ENCODE peak calls at places on chromosome 5, in four cellular contexts. T, L, O and Z are unnamed samples.
A peak's percentile ranks its signal among the peaks of the same experiment; 100 is the strongest.

GRCh38 chr5:94276751-94277150 is 341.7 kb downstream of the KIAA0825 start:
- DNase-seq in T (no peak), L (no peak), O (no peak), Z (no peak)

GRCh38 chr5:167261309-167262100 is 1029.9 kb upstream of the WWC1 start:
- DNase-seq in T (no peak), L (no peak), O (peak; percentile 6), Z (no peak)

GRCh38 chr5:61965495-61965894 is 340.5 kb upstream of the KIF2A start:
- DNase-seq in T (no peak), L (no peak), O (no peak), Z (no peak)

GRCh38 chr5:167219296-167219695 is 1072.1 kb upstream of the WWC1 start:
- DNase-seq in T (no peak), L (no peak), O (no peak), Z (no peak)

GRCh38 chr5:72486371-72486770 is 20.8 kb downstream of the ZNF366 start:
- DNase-seq in T (no peak), L (no peak), O (no peak), Z (no peak)

GRCh38 chr5:174737335-174737734 is 13.0 kb downstream of the MSX2 start:
- DNase-seq in T (no peak), L (no peak), O (no peak), Z (no peak)

GRCh38 chr5:141839015-141839513 is 39.1 kb downstream of the PCDH1 start:
- DNase-seq in T (no peak), L (no peak), O (no peak), Z (no peak)

GRCh38 chr5:99646011-99646647 is 717.3 kb upstream of the CHD1 start:
- DNase-seq in T (no peak), L (no peak), O (no peak), Z (no peak)

GRCh38 chr5:126015244-126016054 is 407.8 kb upstream of the GRAMD2B start:
- DNase-seq in T (no peak), L (no peak), O (no peak), Z (no peak)

GRCh38 chr5:146606838-146607237 is 90.8 kb upstream of the GPR151 start:
- DNase-seq in T (no peak), L (no peak), O (no peak), Z (no peak)

GRCh38 chr5:123176224-123176937 is 87.3 kb downstream of the PRDM6 start:
- DNase-seq in T (no peak), L (no peak), O (no peak), Z (no peak)

GRCh38 chr5:122163151-122164069 is 34.1 kb downstream of the ZNF474 start:
- DNase-seq in T (no peak), L (peak; percentile 73), O (no peak), Z (no peak)

GRCh38 chr5:125274938-125275759 is 528.7 kb upstream of the ZNF608 start:
- DNase-seq in T (no peak), L (no peak), O (no peak), Z (no peak)

GRCh38 chr5:103918668-103919367 is 356.2 kb upstream of the NUDT12 start:
- DNase-seq in T (no peak), L (peak; percentile 2), O (no peak), Z (no peak)

GRCh38 chr5:95020382-95020781 is 264.5 kb downstream of the MCTP1 start:
- DNase-seq in T (no peak), L (no peak), O (no peak), Z (no peak)

DNA sequence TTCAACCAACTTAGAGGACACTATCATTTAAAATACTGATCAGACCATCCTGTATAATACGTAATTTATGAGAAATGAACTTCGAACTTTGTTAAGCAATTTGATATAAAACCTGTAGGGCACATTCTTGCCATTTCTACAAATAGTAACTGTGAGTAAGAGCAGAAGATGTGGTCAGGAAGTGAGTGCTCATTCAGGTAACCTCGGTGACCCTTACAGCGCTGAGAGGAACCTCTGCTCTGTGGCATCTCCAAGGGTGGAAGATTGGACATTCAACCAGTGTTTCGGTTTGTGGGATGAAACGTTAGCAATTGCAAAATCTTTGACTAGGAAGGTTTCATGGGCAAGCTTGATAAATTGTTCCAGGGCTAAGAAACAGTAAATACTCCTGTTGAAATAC is 194.8 kb upstream of the IRX2 start:
- DNase-seq in T (no peak), L (no peak), O (no peak), Z (no peak)
- TF ChIP-seq CTCF in T (no peak), L (no peak), O (no peak), Z (no peak)

GRCh38 chr5:81428446-81428845 is 34.5 kb upstream of the ACOT12 start:
- DNase-seq in T (no peak), L (no peak), O (no peak), Z (no peak)

GRCh38 chr5:81427566-81427965 is 33.6 kb upstream of the ACOT12 start:
- DNase-seq in T (no peak), L (no peak), O (no peak), Z (no peak)

GRCh38 chr5:81426347-81426746 is 32.4 kb upstream of the ACOT12 start:
- DNase-seq in T (no peak), L (no peak), O (no peak), Z (no peak)

GRCh38 chr5:81424728-81425127 is 30.8 kb upstream of the ACOT12 start:
- DNase-seq in T (no peak), L (peak; percentile 21), O (no peak), Z (no peak)

GRCh38 chr5:81425569-81425968 is 31.6 kb upstream of the ACOT12 start:
- DNase-seq in T (no peak), L (no peak), O (peak; percentile 42), Z (no peak)
- TF ChIP-seq CTCF in T (no peak), L (peak; percentile 61), O (peak; percentile 38), Z (peak; percentile 84)

DNA sequence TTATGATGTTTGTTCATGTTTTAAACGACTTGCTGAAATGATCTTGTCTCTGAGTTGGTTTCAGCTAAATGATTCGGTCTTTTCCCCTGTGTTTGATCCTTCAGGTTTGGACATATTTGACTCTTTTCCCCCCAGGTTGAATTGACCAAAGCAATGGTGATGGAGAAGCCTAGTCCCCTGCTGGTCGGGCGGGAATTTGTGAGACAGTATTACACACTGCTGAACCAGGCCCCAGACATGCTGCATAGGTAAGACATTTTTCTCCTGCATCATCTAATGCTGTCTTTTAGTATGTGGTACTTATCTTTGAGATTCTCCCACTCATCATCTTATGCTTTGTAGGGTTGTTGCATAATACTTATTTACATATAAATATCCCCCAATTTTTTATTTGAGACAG is 14.7 kb downstream of the G3BP1 start:
- DNase-seq in T (no peak), L (no peak), O (no peak), Z (no peak)
- TF ChIP-seq CTCF in T (no peak), L (no peak), O (no peak), Z (no peak)

DNA sequence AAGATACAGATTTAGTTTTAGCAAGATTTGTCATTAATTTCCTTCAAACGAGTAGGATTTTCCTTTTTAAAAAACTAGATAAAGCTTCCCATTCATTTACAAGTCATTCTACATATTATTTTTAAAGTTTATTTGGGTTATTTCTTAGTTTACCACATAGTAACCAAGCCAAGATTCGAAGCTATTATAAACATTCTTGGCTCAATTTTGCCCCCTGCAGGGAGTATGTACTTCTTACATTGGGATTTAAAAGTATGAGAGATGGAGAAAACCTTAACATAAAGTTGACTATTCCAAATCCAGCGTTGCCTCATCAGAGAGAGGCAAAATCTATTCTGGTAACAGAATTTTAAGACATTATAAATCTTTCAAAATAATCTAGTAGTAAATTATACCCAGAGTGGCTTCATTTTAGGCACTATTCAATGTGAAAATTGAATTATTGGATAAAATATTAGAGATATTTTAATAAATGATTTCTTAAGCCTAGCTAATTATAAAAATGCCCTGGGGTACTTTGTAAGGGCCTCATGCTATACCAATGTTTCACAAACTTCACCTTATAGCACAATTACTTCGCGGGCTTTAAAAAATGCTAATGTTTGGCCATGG is 39.1 kb downstream of the FBN2 start:
- DNase-seq in T (no peak), L (peak; percentile 54), O (peak; percentile 17), Z (no peak)
- TF ChIP-seq CTCF in T (no peak), L (peak; percentile 53), O (peak; percentile 52), Z (peak; percentile 71)

GRCh38 chr5:138594305-138595058 is 19.3 kb upstream of the HSPA9 start:
- DNase-seq in T (no peak), L (no peak), O (no peak), Z (no peak)
- TF ChIP-seq CTCF in T (no peak), L (peak; percentile 43), O (peak; percentile 39), Z (peak; percentile 56)

DNA sequence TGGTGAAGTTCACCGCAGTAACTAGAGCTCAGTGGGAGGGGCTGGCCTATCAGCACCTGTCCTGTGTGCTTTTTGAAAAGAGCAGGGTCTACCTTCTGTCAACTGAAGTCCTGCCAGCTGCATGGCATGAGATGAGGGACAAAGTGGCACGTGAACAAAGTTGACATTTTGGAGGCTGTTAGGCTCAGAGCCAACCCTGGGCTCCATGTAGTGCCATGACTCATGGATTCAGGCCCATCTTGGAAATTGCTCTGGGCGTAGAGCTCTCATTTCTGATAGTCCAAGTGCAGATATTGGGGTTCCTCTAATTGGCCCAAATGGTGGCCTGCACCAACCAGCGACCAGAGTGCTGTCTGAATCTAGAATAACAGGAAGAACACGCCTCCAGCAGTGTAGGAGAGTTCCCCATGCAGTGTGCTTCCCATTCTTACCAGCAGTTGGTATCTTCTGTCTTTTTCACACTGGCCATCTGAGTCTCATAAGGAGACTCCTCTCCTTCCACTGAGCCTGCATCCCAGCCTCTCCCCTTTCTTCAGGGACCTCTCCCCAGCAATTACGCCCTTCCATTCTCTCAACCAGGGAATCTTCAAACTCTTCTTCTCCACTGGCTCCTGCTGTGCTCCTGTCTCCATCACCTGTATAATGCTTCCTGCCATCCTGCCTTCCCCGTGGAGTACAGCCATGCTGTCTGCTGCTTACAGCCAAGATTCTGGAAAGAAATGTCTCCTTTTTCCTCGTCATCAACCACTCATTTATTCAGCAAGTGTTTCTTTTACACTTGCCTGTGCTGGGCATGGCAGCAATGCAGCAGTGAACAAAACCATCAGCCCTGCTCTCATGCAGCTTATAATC is 30.4 kb downstream of the IRF1 start:
- DNase-seq in T (no peak), L (no peak), O (no peak), Z (no peak)
- TF ChIP-seq CTCF in T (no peak), L (peak; percentile 25), O (no peak), Z (peak; percentile 35)